ENCODE peak calls at places on chromosomes 16 and 17, in six cellular contexts. B is AG10803, N is tibial nerve, A is uterus, Y is heart right ventricle, J is AG09309. O is an unnamed sample.

GRCh38 chr16:22901563-22901962 is 87.6 kb downstream of the HS3ST2 start:
- DNase-seq in B (no peak), N (no peak), A (no peak), Y (no peak), J (no peak), O (no peak)

GRCh38 chr16:53091508-53092211 is 36.9 kb downstream of the CHD9 start:
- DNase-seq in B (peak; percentile 91), N (no peak), A (peak; percentile 75), Y (peak; percentile 71), J (no peak), O (peak; percentile 93)

GRCh38 chr16:21104124-21104860 is 46.4 kb downstream of the DNAH3 start:
- DNase-seq in B (peak; percentile 70), N (no peak), A (no peak), Y (peak; percentile 13), J (no peak), O (no peak)

GRCh38 chr17:2547176-2547575 is 35.5 kb upstream of the METTL16 start:
- DNase-seq in B (peak; percentile 11), N (no peak), A (no peak), Y (no peak), J (no peak), O (no peak)

GRCh38 chr17:43940630-43941029 is 1.6 kb downstream of the PPY start:
- DNase-seq in B (peak; percentile 25), N (no peak), A (no peak), Y (no peak), J (no peak), O (no peak)

GRCh38 chr16:59696495-59696894 is 962.4 kb upstream of the GOT2 start:
- DNase-seq in B (no peak), N (no peak), A (no peak), Y (no peak), J (no peak), O (no peak)

GRCh38 chr17:57623620-57624019 is 121.5 kb downstream of the CCDC182 start:
- DNase-seq in B (no peak), N (no peak), A (no peak), Y (no peak), J (no peak), O (no peak)

GRCh38 chr17:76737082-76737675 is at the start of gene SRSF2:
- DNase-seq in B (peak; percentile 98), N (peak; percentile 98), A (peak; percentile 99), Y (peak; percentile 98), J (peak; percentile 93), O (peak; percentile 97)

GRCh38 chr17:57747221-57748017 is 2.3 kb upstream of the CCDC182 start:
- DNase-seq in B (peak; percentile 68), N (no peak), A (no peak), Y (peak; percentile 28), J (peak; percentile 44), O (peak; percentile 42)

GRCh38 chr16:67641779-67642708 is 2.9 kb upstream of the CARMIL2 start:
- DNase-seq in B (peak; percentile 61), N (no peak), A (no peak), Y (peak; percentile 78), J (no peak), O (peak; percentile 65)

GRCh38 chr17:65334391-65334790 is 197.2 kb downstream of the RGS9 start:
- DNase-seq in B (peak; percentile 5), N (no peak), A (no peak), Y (no peak), J (no peak), O (no peak)

GRCh38 chr17:67637901-67638641 is 79.7 kb upstream of the NOL11 start:
- DNase-seq in B (no peak), N (no peak), A (no peak), Y (no peak), J (no peak), O (no peak)

GRCh38 chr17:66701462-66701861 is 133.5 kb upstream of the CACNG5 start:
- DNase-seq in B (no peak), N (no peak), A (no peak), Y (no peak), J (no peak), O (no peak)

GRCh38 chr17:38894276-38894675 is 24.4 kb downstream of the LASP1 start:
- DNase-seq in B (no peak), N (no peak), A (no peak), Y (no peak), J (no peak), O (no peak)

DNA sequence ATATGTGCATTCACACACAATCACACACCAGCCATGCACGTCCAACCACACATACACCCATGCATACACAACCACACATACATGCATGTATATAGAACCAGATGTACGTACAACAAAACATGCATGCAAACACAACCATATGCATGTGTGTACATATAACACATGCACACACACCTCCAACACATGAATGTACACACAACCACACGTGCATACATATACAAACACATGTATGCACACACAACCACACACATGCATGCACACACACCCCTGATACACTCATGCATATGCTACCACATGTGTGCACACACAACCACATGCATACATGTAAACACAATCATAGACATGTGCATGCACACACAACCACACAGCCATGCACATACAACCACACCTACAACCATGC is 52.0 kb upstream of the SDK2 start:
- DNase-seq in B (no peak), N (no peak), A (no peak), Y (no peak), J (no peak), O (no peak)
- TF ChIP-seq CTCF in B (no peak), N (no peak), A (no peak), Y (no peak), J (no peak), O (no peak)

DNA sequence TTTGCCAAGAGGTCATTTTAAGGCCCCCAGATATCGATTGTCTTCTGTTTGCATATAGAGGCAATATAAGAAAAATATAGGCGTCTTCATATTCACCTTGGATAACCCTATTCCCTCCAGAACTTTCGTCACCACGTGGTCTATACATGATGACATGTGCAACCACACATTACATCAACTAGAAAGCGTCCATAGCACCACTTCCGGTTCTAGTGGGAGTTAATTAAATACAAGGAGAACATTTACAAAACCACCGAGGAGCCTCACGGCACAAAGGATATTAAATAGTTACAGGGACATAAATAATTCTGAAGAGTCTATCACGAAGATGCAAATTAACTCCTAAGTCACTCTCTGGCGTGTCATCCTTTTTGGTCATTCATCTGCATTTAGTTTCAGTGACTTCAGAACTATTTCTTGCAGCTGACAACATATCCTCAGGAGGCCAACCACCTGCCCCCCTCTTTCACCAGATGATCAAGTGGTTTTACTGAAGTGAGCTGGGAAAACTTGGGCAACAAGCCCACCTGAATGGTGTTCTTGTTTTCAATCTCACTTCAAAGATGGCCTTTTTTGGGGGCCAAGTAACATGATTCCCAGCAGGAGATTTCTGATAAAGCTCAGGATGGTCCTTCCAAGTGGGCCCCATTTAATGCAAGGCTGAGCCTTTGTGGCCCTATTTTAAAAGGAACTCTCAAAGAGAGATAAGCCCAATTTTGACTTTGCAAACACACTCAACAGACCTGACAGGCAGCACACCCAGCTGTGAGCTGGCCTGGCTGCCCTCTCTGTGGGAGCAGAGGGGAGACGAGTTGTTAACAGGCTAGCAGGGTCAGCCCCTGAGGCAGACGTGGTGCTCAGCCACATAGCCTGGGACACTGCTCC is 15.3 kb downstream of the CMTM3 start:
- DNase-seq in B (peak; percentile 91), N (no peak), A (no peak), Y (no peak), J (no peak), O (no peak)
- TF ChIP-seq CTCF in B (no peak), N (no peak), A (no peak), Y (no peak), J (no peak), O (no peak)

GRCh38 chr16:80391095-80391494 is 149.7 kb upstream of the DYNLRB2 start:
- DNase-seq in B (no peak), N (no peak), A (no peak), Y (no peak), J (no peak), O (no peak)

GRCh38 chr16:80384862-80385261 is 155.9 kb upstream of the DYNLRB2 start:
- DNase-seq in B (no peak), N (no peak), A (no peak), Y (no peak), J (no peak), O (no peak)

DNA sequence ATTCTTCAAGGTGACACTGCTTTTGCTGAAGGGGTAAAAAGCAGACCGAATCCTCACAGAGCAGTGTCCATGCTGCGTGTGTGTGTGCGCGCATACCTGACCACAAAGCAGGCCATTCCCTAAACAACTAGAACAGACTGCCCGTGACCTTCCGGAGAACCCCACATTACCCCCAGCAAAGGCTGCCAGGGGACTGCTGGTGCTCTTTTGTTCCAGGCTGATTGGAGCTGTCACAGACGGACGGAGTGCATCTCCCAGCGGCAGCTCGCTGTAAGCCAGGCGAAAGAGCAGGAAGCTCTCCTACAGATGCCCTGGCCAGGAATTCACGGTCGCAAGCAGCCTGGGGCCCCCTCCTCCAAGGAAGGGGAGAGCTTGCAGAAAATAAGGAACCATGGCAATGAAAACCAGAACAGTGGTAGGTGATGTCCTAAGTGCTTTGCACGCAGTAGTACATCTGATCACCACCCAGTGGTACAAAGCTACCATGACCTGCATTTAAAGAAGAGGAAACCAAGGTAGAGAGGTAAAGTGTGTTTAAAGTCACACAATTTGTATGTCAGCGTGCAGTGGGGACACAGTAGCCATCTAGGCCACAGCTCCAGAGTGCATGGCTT is 153.4 kb upstream of the DYNLRB2 start:
- DNase-seq in B (no peak), N (no peak), A (no peak), Y (no peak), J (no peak), O (no peak)
- TF ChIP-seq CTCF in B (no peak), N (no peak), A (no peak), Y (no peak), J (no peak), O (no peak)

GRCh38 chr16:86095906-86096485 is 197.0 kb downstream of the IRF8 start:
- DNase-seq in B (no peak), N (no peak), A (no peak), Y (no peak), J (no peak), O (no peak)

GRCh38 chr16:86092586-86093480 is 193.9 kb downstream of the IRF8 start:
- DNase-seq in B (no peak), N (no peak), A (no peak), Y (no peak), J (no peak), O (peak; percentile 21)

GRCh38 chr16:86091976-86092375 is 193.0 kb downstream of the IRF8 start:
- DNase-seq in B (no peak), N (no peak), A (no peak), Y (no peak), J (no peak), O (no peak)

GRCh38 chr16:86095131-86095752 is 196.3 kb downstream of the IRF8 start:
- DNase-seq in B (no peak), N (no peak), A (no peak), Y (no peak), J (no peak), O (no peak)

DNA sequence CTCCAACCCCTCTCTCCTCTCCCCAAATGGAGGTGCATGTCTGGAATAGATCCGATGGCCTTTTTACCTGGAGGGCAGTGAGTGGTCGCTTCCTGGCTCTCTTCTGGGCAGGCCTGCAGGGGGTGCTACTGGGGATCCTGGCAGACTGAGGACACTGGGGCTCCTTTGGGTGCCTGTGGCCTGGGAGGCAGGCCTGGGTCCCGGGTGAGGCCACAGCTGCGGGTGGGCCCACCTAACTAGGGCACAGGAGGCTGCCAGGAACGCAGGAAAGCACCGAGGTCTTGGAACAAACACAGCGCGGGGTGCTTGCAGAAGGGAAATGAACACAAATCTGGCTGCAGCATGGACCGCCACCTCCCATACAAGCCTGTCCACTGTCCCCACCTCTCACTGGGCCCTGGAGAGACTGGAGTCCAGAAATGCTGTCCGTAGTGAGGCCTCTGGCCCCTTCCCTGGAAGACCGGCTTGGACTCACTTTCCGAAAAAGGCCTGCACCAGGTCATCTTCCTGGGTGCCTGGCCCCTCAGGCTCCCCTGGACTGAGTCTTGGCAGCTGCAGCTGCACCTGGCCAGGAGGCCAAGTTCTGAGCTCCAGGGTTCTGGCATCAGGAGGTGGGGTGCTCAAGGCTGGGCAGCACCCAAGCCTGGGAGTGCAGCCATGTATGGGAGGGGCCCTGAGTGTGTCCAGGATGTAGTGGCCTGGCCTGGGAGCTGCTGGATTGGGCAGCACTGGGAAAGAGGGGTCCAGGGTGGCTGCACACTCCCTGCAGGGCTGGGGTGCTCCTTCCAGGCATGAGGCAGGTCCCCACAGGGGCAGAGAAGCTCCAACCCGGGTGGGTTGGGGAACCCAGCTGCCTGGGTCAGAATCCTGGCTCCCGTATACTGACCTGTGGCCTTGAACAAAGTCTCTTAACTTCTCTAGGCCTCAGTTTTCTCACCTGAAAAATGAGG is 195.1 kb downstream of the IRF8 start:
- DNase-seq in B (no peak), N (no peak), A (no peak), Y (no peak), J (no peak), O (no peak)
- TF ChIP-seq CTCF in B (no peak), N (no peak), A (no peak), Y (no peak), J (peak; percentile 18), O (no peak)

O was measured in dorsolateral prefrontal cortex.